ENCODE peak calls at places on chromosomes 12 and 14, in five cellular contexts. Z, S, Q, W and G are unnamed samples.

GRCh38 chr12:92921877-92922276 is 7.2 kb downstream of the EEA1 start:
- DNase-seq in W (no peak), Q (no peak), S (no peak), Z (no peak), G (no peak)

GRCh38 chr12:6169107-6169440 is 31.1 kb upstream of the CD9 start:
- DNase-seq in Q (no peak), Z (no peak), S (no peak), W (no peak), G (no peak)

GRCh38 chr12:88111074-88111652 is 30.7 kb downstream of the CEP290 start:
- DNase-seq in S (no peak), Z (no peak), Q (peak; percentile 74), W (no peak), G (no peak)

GRCh38 chr12:129535351-129535750 is 368.5 kb downstream of the TMEM132D start:
- DNase-seq in Q (no peak), Z (no peak), S (no peak), W (no peak), G (no peak)

GRCh38 chr14:81363746-81364400 is 36.3 kb downstream of the STON2 start:
- DNase-seq in Z (no peak), S (no peak), Q (no peak), W (no peak), G (no peak)

GRCh38 chr12:66345212-66345611 is 42.9 kb downstream of the HELB start:
- DNase-seq in W (no peak), Z (no peak), Q (no peak), S (no peak), G (no peak)

GRCh38 chr12:113039911-113040425 is 16.6 kb upstream of the DTX1 start:
- DNase-seq in Z (no peak), W (no peak), Q (no peak), S (no peak), G (no peak)

GRCh38 chr12:47829584-47829983 is 9.9 kb upstream of the HDAC7 start:
- DNase-seq in Q (no peak), Z (no peak), W (no peak), S (no peak), G (no peak)

GRCh38 chr12:132327351-132328171 is 1.8 kb downstream of the GALNT9 start:
- DNase-seq in W (peak; percentile 48), S (no peak), Q (peak; percentile 48), Z (peak; percentile 37), G (peak; percentile 24)

GRCh38 chr14:100417466-100417865 is 94.3 kb downstream of the SLC25A47 start:
- DNase-seq in Z (peak; percentile 87), S (no peak), Q (peak; percentile 88), W (peak; percentile 41), G (peak; percentile 77)

GRCh38 chr14:100914597-100915021 is 11.1 kb upstream of the RTL1 start:
- DNase-seq in Z (peak; percentile 11), Q (no peak), W (no peak), S (no peak), G (no peak)

GRCh38 chr14:21068521-21069387 is 1.4 kb upstream of the ARHGEF40 start:
- DNase-seq in S (peak; percentile 36), Q (peak; percentile 53), Z (no peak), W (peak; percentile 63), G (no peak)

GRCh38 chr14:99273025-99273723 is 1.2 kb upstream of the BCL11B start:
- DNase-seq in S (no peak), Q (peak; percentile 77), W (no peak), Z (no peak), G (no peak)

GRCh38 chr14:32009221-32009620 is 67.9 kb upstream of the ARHGAP5 start:
- DNase-seq in S (no peak), Z (no peak), Q (no peak), W (no peak), G (no peak)

GRCh38 chr14:78902010-78902623 is 731.9 kb downstream of the NRXN3 start:
- DNase-seq in W (no peak), Q (peak; percentile 34), S (no peak), Z (peak; percentile 20), G (peak; percentile 9)

GRCh38 chr12:132282031-132282949 is 47.1 kb downstream of the GALNT9 start:
- DNase-seq in Z (no peak), Q (no peak), S (no peak), W (no peak), G (no peak)

GRCh38 chr12:9736931-9737705 is 4.2 kb upstream of the CLECL1 start:
- DNase-seq in S (no peak), W (no peak), Z (no peak), Q (no peak), G (no peak)

GRCh38 chr14:99479160-99479902 is 1.3 kb downstream of the SETD3 start:
- DNase-seq in Z (no peak), Q (no peak), S (no peak), W (no peak), G (no peak)

GRCh38 chr14:22622220-22622619 is 21.9 kb downstream of the OR6J1 start:
- DNase-seq in Z (no peak), W (no peak), Q (no peak), S (no peak), G (no peak)

GRCh38 chr14:65949711-65950516 is 536.3 kb upstream of the CCDC196 start:
- DNase-seq in Q (peak; percentile 28), S (no peak), Z (no peak), W (no peak), G (no peak)

GRCh38 chr12:114976959-114977358 is 293.0 kb upstream of the TBX3 start:
- DNase-seq in W (no peak), Q (peak; percentile 77), S (no peak), Z (peak; percentile 54), G (no peak)

GRCh38 chr12:101078144-101078543 is 131.9 kb downstream of the SLC5A8 start:
- DNase-seq in Z (no peak), W (no peak), S (no peak), Q (no peak), G (no peak)

GRCh38 chr12:101078881-101079280 is 131.2 kb downstream of the SLC5A8 start:
- DNase-seq in W (no peak), Z (no peak), S (no peak), Q (no peak), G (no peak)

GRCh38 chr12:101074940-101075680 is 134.9 kb downstream of the SLC5A8 start:
- DNase-seq in S (no peak), Q (no peak), Z (no peak), W (no peak), G (no peak)

GRCh38 chr12:101076940-101077351 is 133.1 kb downstream of the SLC5A8 start:
- DNase-seq in S (no peak), W (no peak), Z (no peak), Q (no peak), G (peak; percentile 17)
- TF ChIP-seq CTCF in S (no peak), W (no peak), Z (no peak), Q (no peak), G (no peak)

DNA sequence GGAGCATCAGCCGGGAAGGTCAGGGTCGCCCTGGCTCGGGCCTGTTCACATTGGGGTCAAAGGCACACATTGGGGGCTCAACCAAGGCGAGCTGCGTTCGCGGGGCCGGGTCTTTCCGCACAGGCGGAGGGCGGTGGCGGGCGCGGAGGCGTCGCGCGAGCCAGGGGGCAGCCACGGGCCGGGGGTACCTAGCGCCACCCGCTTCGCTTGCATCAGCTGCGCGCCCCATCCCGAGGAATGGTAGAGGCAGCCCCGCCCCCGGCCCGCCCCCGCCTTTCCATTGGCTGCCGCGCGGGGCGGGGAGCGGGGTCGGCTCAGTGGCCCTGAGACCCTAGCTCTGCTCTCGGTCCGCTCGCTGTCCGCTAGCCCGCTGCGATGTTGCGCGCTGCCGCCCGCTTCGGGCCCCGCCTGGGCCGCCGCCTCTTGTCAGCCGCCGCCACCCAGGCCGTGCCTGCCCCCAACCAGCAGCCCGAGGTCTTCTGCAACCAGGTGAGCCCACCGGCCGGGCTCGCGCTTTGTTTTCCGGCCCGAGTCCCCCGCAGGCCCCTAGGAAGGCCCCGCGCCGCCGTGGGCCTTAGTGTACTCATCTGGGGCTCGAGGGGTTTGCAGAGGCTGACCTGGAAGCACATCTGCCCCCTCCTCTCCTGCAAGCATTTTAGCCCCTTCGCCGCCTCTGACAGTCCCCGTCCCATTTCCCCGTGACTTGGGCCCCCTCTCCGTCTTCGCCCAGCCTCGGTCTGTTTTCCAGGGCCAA is at the start of gene ALDH2:
- DNase-seq in Z (no peak), Q (peak; percentile 57), W (peak; percentile 70), S (peak; percentile 2), G (no peak)
- H3K4me3 ChIP-seq in Z (peak within 1 kb of the TSS; percentile 78), Q (peak within 1 kb of the TSS; percentile 71), W (peak within 1 kb of the TSS; percentile 88), S (peak within 1 kb of the TSS; percentile 56), G (peak within 1 kb of the TSS; percentile 70)

DNA sequence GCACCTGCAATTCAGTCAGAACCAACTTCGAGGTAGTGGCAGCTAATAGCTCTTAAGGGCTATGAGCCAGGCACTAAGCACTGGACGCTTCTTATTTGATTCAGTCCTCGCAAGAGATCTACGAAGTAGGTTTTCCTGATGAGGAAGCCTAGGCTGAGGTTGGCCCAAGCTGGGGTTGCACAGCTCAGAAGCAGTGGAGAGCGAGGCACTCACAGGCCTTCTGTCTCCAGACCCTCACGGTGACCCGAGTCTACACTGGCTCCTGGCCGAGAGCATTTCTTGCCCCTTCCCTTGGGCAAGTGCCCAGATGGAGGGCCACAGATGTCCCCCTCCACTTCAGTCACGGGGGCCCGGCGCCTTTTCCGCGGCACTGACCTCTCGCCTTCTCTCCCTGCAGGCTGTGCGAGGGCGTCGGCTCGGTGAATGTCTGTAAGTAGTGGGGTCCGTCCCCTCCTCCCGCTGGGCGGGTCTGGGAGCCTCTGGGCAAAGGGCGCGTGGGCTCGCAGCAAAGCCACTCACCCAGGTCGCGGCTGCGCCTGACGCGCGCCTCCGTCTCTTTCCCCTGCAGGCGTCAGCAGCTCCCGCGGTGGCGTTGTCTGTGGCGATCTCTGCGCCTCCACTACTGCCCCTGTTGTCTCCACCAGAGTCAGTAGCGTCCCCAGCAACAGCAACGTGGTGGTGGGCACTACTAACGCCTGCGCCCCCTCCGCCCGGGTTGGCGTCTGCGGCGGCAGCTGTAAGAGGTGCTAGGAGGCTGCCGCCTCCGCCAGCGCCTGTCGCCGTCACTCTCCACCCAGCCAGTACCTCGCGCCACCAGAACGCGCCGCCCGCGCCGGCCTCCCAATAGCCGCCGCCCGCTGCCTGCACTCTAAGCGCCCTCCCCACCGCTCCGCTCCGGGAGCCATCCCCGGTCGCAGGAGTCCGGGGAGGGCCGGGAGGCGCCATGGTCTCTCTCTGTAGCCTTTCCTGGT is 13.1 kb downstream of the KRT83 start:
- DNase-seq in S (peak; percentile 7), Q (peak; percentile 49), Z (no peak), W (no peak), G (no peak)
- TF ChIP-seq CTCF in S (no peak), Q (no peak), Z (no peak), W (peak; percentile 10), G (no peak)

DNA sequence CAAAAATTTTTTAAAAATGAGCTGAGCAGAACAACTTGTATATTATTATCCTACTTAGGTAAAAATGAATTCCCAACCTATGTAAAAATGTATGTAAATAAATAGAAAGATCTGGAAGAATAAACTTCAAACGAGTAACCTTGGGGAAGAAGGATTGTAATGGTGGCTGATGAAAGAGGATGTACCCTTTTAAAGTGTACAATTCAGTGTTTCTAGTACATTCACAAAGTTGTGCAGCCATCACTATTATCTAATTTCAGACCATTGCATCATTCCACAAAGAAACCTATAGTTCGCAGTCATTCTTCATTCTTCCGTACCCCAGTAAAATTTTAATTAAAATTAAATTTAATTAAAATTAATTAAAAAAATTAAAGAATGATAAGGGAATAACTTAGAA is 1.1 kb downstream of the DEPDC4 start:
- DNase-seq in S (no peak), W (no peak), Z (no peak), Q (no peak), G (no peak)
- H3K4me3 ChIP-seq in S (no peak overlapping the region), W (no peak overlapping the region), Z (no peak overlapping the region), Q (no peak overlapping the region), G (no peak overlapping the region)